ENCODE peak calls at places on chromosomes 6 and 20, in six cellular contexts. One of them, this sample, is unnamed.
A peak's percentile ranks its signal among the peaks of the same experiment; 100 is the strongest.

GRCh38 chr6:82521369-82521768 is 157.8 kb downstream of the TPBG start:
- DNase-seq in stomach: no peak
- DNase-seq in lung: no peak
- DNase-seq in adipocyte: no peak
- DNase-seq in heart right ventricle: no peak
- DNase-seq in heart left ventricle: no peak
- DNase-seq in this sample: no peak

GRCh38 chr6:32406857-32407256 is at the start of gene BTNL2:
- DNase-seq in adipocyte: no peak
- DNase-seq in stomach: no peak
- DNase-seq in heart left ventricle: no peak
- DNase-seq in lung: no peak
- DNase-seq in heart right ventricle: no peak
- DNase-seq in this sample: no peak

GRCh38 chr6:31948753-31949413 is 3.0 kb downstream of the CFB start:
- DNase-seq in lung: no peak
- DNase-seq in stomach: no peak
- DNase-seq in adipocyte: no peak
- DNase-seq in heart right ventricle: no peak
- DNase-seq in heart left ventricle: no peak
- DNase-seq in this sample: no peak

GRCh38 chr6:168090064-168090690 is 11.2 kb upstream of the FRMD1 start:
- DNase-seq in heart right ventricle: no peak
- DNase-seq in heart left ventricle: peak; percentile 38
- DNase-seq in lung: no peak
- DNase-seq in stomach: no peak
- DNase-seq in adipocyte: no peak
- DNase-seq in this sample: no peak

GRCh38 chr20:63973636-63974401 is 4.1 kb upstream of the ZNF512B start:
- DNase-seq in heart right ventricle: peak; percentile 92
- DNase-seq in lung: peak; percentile 87
- DNase-seq in stomach: peak; percentile 90
- DNase-seq in heart left ventricle: peak; percentile 94
- DNase-seq in adipocyte: peak; percentile 96
- DNase-seq in this sample: peak; percentile 87

GRCh38 chr6:168417158-168417557 is 23.8 kb upstream of the SMOC2 start:
- DNase-seq in adipocyte: no peak
- DNase-seq in lung: no peak
- DNase-seq in heart right ventricle: peak; percentile 38
- DNase-seq in stomach: no peak
- DNase-seq in heart left ventricle: no peak
- DNase-seq in this sample: no peak

GRCh38 chr6:140101818-140102217 is 727.4 kb upstream of the CITED2 start:
- DNase-seq in adipocyte: no peak
- DNase-seq in lung: no peak
- DNase-seq in heart right ventricle: no peak
- DNase-seq in heart left ventricle: no peak
- DNase-seq in stomach: no peak
- DNase-seq in this sample: no peak

GRCh38 chr20:6863355-6863754 is 95.9 kb downstream of the BMP2 start:
- DNase-seq in lung: no peak
- DNase-seq in heart right ventricle: no peak
- DNase-seq in adipocyte: no peak
- DNase-seq in heart left ventricle: no peak
- DNase-seq in stomach: no peak
- DNase-seq in this sample: no peak

GRCh38 chr6:33640361-33640760 is 19.2 kb downstream of the ITPR3 start:
- DNase-seq in adipocyte: no peak
- DNase-seq in lung: no peak
- DNase-seq in stomach: no peak
- DNase-seq in heart right ventricle: no peak
- DNase-seq in heart left ventricle: no peak
- DNase-seq in this sample: no peak

GRCh38 chr20:31740656-31741323 is 1.7 kb downstream of the TPX2 start:
- DNase-seq in lung: no peak
- DNase-seq in heart left ventricle: no peak
- DNase-seq in heart right ventricle: no peak
- DNase-seq in stomach: no peak
- DNase-seq in adipocyte: no peak
- DNase-seq in this sample: no peak

GRCh38 chr20:31841928-31842327 is 3.5 kb downstream of the FOXS1 start:
- DNase-seq in stomach: no peak
- DNase-seq in adipocyte: peak; percentile 42
- DNase-seq in heart left ventricle: peak; percentile 62
- DNase-seq in lung: no peak
- DNase-seq in heart right ventricle: no peak
- DNase-seq in this sample: no peak

GRCh38 chr6:158621694-158622544 is 22.6 kb downstream of the DYNLT1 start:
- DNase-seq in heart right ventricle: no peak
- DNase-seq in heart left ventricle: no peak
- DNase-seq in stomach: peak; percentile 19
- DNase-seq in adipocyte: no peak
- DNase-seq in lung: no peak
- DNase-seq in this sample: no peak

DNA sequence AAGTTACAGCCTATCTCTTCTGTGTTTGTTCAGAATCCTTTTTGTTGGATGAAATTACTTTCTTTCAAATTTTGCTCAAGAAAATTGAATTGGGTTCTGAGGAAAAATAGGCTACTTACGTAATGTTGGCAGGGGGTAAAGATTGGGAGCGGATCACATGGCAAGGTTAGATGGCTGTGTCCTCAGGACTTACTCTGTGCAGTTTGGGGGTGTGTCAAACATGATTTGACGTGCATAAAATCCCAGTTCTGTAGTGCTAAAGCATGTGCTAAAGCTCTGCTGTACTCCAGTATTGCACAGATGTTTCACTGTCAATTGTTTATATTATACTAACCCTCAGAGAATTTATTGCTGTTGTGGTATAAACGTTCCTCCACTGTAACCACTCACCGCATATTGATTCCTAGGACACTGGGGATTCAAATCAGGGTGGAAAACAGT is 2.6 kb downstream of the NT5E start:
- DNase-seq in lung: no peak
- DNase-seq in stomach: no peak
- DNase-seq in heart left ventricle: no peak
- DNase-seq in heart right ventricle: no peak
- DNase-seq in adipocyte: peak; percentile 82
- DNase-seq in this sample: peak; percentile 22
- H3K4me3 ChIP-seq in lung: no peak overlapping the region
- H3K4me3 ChIP-seq in stomach: no peak overlapping the region
- H3K4me3 ChIP-seq in heart left ventricle: peak overlapping the region; percentile 73
- H3K4me3 ChIP-seq in heart right ventricle: no peak overlapping the region
- H3K4me3 ChIP-seq in adipocyte: peak overlapping the region; percentile 97
- H3K4me3 ChIP-seq in this sample: no peak overlapping the region

GRCh38 chr6:109447878-109448555 is 7.5 kb downstream of the SMPD2 start:
- DNase-seq in heart left ventricle: no peak
- DNase-seq in heart right ventricle: no peak
- DNase-seq in stomach: peak; percentile 24
- DNase-seq in adipocyte: no peak
- DNase-seq in lung: peak; percentile 28
- DNase-seq in this sample: no peak

GRCh38 chr6:109449064-109449788 is 6.3 kb downstream of the MICAL1 start:
- DNase-seq in heart right ventricle: no peak
- DNase-seq in heart left ventricle: no peak
- DNase-seq in adipocyte: no peak
- DNase-seq in lung: peak; percentile 27
- DNase-seq in stomach: peak; percentile 24
- DNase-seq in this sample: no peak

GRCh38 chr6:109447087-109447486 is 6.6 kb downstream of the SMPD2 start:
- DNase-seq in heart left ventricle: no peak
- DNase-seq in stomach: no peak
- DNase-seq in lung: peak; percentile 23
- DNase-seq in adipocyte: no peak
- DNase-seq in heart right ventricle: no peak
- DNase-seq in this sample: no peak

GRCh38 chr6:109449789-109450673 is 5.5 kb downstream of the MICAL1 start:
- DNase-seq in heart right ventricle: no peak
- DNase-seq in heart left ventricle: no peak
- DNase-seq in stomach: no peak
- DNase-seq in adipocyte: no peak
- DNase-seq in lung: peak; percentile 26
- DNase-seq in this sample: peak; percentile 76

GRCh38 chr6:109448615-109449014 is 7.0 kb downstream of the MICAL1 start:
- DNase-seq in adipocyte: no peak
- DNase-seq in heart left ventricle: no peak
- DNase-seq in heart right ventricle: no peak
- DNase-seq in stomach: no peak
- DNase-seq in lung: peak; percentile 26
- DNase-seq in this sample: no peak
- H3K4me1 ChIP-seq in adipocyte: no peaks in the 10 kb centered on the region
- H3K4me1 ChIP-seq in heart left ventricle: peaks cover 14% of the 10 kb centered on the region
- H3K4me1 ChIP-seq in heart right ventricle: peaks cover 2% of the 10 kb centered on the region
- H3K4me1 ChIP-seq in stomach: peaks cover 11% of the 10 kb centered on the region
- H3K4me1 ChIP-seq in lung: peaks cover 2% of the 10 kb centered on the region
- H3K4me1 ChIP-seq in this sample: peaks cover 9% of the 10 kb centered on the region

GRCh38 chr6:142845624-142846458 is 99.1 kb downstream of the HIVEP2 start:
- DNase-seq in stomach: peak; percentile 84
- DNase-seq in lung: peak; percentile 81
- DNase-seq in adipocyte: peak; percentile 93
- DNase-seq in heart right ventricle: peak; percentile 93
- DNase-seq in heart left ventricle: peak; percentile 96
- DNase-seq in this sample: peak; percentile 92
- H3K4me3 ChIP-seq in stomach: peak overlapping the region; percentile 26
- H3K4me3 ChIP-seq in lung: no peak overlapping the region
- H3K4me3 ChIP-seq in adipocyte: peak overlapping the region; percentile 75
- H3K4me3 ChIP-seq in heart right ventricle: peak overlapping the region; percentile 38
- H3K4me3 ChIP-seq in heart left ventricle: peak overlapping the region; percentile 46
- H3K4me3 ChIP-seq in this sample: no peak overlapping the region

DNA sequence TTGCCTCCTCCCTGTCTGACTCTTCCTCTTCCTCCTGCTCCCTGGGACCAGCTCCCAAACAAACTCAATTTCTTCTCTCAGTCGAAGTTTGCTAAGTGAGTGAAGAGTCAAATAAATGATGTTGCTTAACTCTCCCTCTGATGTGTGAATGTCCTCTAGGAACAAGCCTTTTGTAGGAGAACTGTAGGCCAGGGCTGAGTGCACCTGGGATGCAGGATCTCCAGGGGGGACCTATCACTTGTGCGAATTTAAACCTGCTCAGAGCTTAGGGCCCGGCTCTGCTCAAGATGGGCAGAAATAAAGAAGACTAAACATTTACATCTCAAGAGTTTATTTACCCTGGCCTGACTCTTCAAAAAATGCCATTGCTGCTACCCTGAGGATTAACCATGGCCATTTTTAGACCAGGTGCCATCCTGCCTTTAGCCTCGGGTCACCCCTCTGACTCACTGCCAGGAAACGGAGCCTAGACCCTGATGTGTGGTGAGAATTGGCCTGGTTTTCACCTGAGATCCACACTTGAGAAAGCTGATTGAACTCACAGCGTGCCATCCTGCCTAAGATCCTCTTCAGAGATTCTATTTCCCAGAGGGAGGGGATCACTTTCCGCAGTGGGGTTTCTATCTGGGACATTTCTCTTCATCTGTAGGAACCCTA is 63.6 kb upstream of the CD93 start:
- DNase-seq in heart left ventricle: no peak
- DNase-seq in stomach: peak; percentile 14
- DNase-seq in heart right ventricle: no peak
- DNase-seq in adipocyte: no peak
- DNase-seq in lung: no peak
- DNase-seq in this sample: no peak
- H3K4me1 ChIP-seq in heart left ventricle: peaks cover 96% of the 10 kb centered on the region
- H3K4me1 ChIP-seq in stomach: peaks cover 36% of the 10 kb centered on the region
- H3K4me1 ChIP-seq in heart right ventricle: peaks cover 78% of the 10 kb centered on the region
- H3K4me1 ChIP-seq in adipocyte: peaks cover 80% of the 10 kb centered on the region
- H3K4me1 ChIP-seq in lung: peaks cover 33% of the 10 kb centered on the region
- H3K4me1 ChIP-seq in this sample: peaks cover 7% of the 10 kb centered on the region

GRCh38 chr6:67361264-67361663 is 1273.8 kb upstream of the ADGRB3 start:
- DNase-seq in heart right ventricle: no peak
- DNase-seq in stomach: no peak
- DNase-seq in heart left ventricle: no peak
- DNase-seq in adipocyte: no peak
- DNase-seq in lung: no peak
- DNase-seq in this sample: no peak
- H3K4me3 ChIP-seq in heart right ventricle: no peak overlapping the region
- H3K4me3 ChIP-seq in stomach: no peak overlapping the region
- H3K4me3 ChIP-seq in heart left ventricle: no peak overlapping the region
- H3K4me3 ChIP-seq in adipocyte: no peak overlapping the region
- H3K4me3 ChIP-seq in lung: no peak overlapping the region
- H3K4me3 ChIP-seq in this sample: no peak overlapping the region

GRCh38 chr20:44210422-44211176 is at the start of gene OSER1:
- DNase-seq in heart left ventricle: peak; percentile 99
- DNase-seq in stomach: peak; percentile 98
- DNase-seq in lung: peak; percentile 98
- DNase-seq in adipocyte: peak; percentile 99
- DNase-seq in heart right ventricle: peak; percentile 97
- DNase-seq in this sample: peak; percentile 99
- H3K4me1 ChIP-seq in heart left ventricle: peaks cover 41% of the 10 kb centered on the region
- H3K4me1 ChIP-seq in stomach: peaks cover 64% of the 10 kb centered on the region
- H3K4me1 ChIP-seq in lung: peaks cover 6% of the 10 kb centered on the region
- H3K4me1 ChIP-seq in adipocyte: peaks cover 44% of the 10 kb centered on the region
- H3K4me1 ChIP-seq in heart right ventricle: peaks cover 66% of the 10 kb centered on the region
- H3K4me1 ChIP-seq in this sample: peaks cover 40% of the 10 kb centered on the region

GRCh38 chr20:56411759-56412472 is at the start of gene CASS4:
- DNase-seq in heart right ventricle: no peak
- DNase-seq in adipocyte: peak; percentile 54
- DNase-seq in stomach: no peak
- DNase-seq in lung: no peak
- DNase-seq in heart left ventricle: no peak
- DNase-seq in this sample: no peak
- H3K4me3 ChIP-seq in heart right ventricle: peak within 1 kb of the TSS; percentile 12
- H3K4me3 ChIP-seq in adipocyte: peak within 1 kb of the TSS; percentile 67
- H3K4me3 ChIP-seq in stomach: no peak within 1 kb of the TSS
- H3K4me3 ChIP-seq in lung: peak within 1 kb of the TSS; percentile 25
- H3K4me3 ChIP-seq in heart left ventricle: peak within 1 kb of the TSS; percentile 38
- H3K4me3 ChIP-seq in this sample: no peak within 1 kb of the TSS

This sample was measured in mucosa of descending colon.